ENCODE peak calls at places on chromosome 20, in nine cellular contexts. B, O, Q, H, L, P, D, V and F are unnamed samples.

GRCh38 chr20:42118409-42119125 is 500.4 kb upstream of the CHD6 start:
- DNase-seq in B (no peak), O (no peak), Q (no peak), H (no peak), L (peak), P (no peak), D (no peak), V (no peak), F (no peak)

GRCh38 chr20:62504323-62504722 is 28.5 kb upstream of the GATA5 start:
- DNase-seq in B (no peak), O (no peak), Q (no peak), H (no peak), L (no peak), P (no peak), D (no peak), V (no peak), F (no peak)

GRCh38 chr20:63192721-63193120 is 23.2 kb downstream of the YTHDF1 start:
- DNase-seq in B (no peak), O (no peak), Q (no peak), H (no peak), L (no peak), P (no peak), D (no peak), V (no peak), F (no peak)

GRCh38 chr20:3190681-3191111 is 13.8 kb downstream of the DDRGK1 start:
- DNase-seq in B (no peak), O (no peak), Q (no peak), H (no peak), L (no peak), P (no peak), D (no peak), V (no peak), F (no peak)

GRCh38 chr20:43642548-43642947 is 24.4 kb upstream of the MYBL2 start:
- DNase-seq in B (no peak), O (no peak), Q (no peak), H (no peak), L (no peak), P (no peak), D (no peak), V (no peak), F (no peak)

GRCh38 chr20:23926941-23927872 is 47.7 kb upstream of the CST5 start:
- DNase-seq in B (no peak), O (no peak), Q (no peak), H (no peak), L (no peak), P (no peak), D (no peak), V (no peak), F (no peak)

GRCh38 chr20:62168890-62169435 is 13.9 kb upstream of the MTG2 start:
- DNase-seq in B (no peak), O (no peak), Q (no peak), H (no peak), L (no peak), P (no peak), D (no peak), V (no peak), F (no peak)

GRCh38 chr20:41183831-41184230 is 46.5 kb downstream of the PLCG1 start:
- DNase-seq in B (no peak), O (no peak), Q (no peak), H (peak), L (peak), P (no peak), D (no peak), V (no peak), F (no peak)

GRCh38 chr20:8205996-8206395 is 73.9 kb downstream of the PLCB1 start:
- DNase-seq in B (no peak), O (no peak), Q (no peak), H (no peak), L (no peak), P (no peak), D (no peak), V (no peak), F (no peak)

GRCh38 chr20:33753763-33754162 is 22.0 kb downstream of the ZNF341 start:
- DNase-seq in B (no peak), O (no peak), Q (no peak), H (no peak), L (no peak), P (peak), D (no peak), V (no peak), F (no peak)

GRCh38 chr20:51695574-51696303 is 72.5 kb downstream of the ATP9A start:
- DNase-seq in B (no peak), O (no peak), Q (no peak), H (no peak), L (no peak), P (peak), D (no peak), V (no peak), F (no peak)

GRCh38 chr20:51425347-51426106 is 117.0 kb downstream of the NFATC2 start:
- DNase-seq in B (no peak), O (no peak), Q (no peak), H (no peak), L (no peak), P (no peak), D (no peak), V (no peak), F (no peak)

GRCh38 chr20:13800728-13801134 is 15.9 kb downstream of the NDUFAF5 start:
- DNase-seq in B (peak), O (no peak), Q (peak), H (peak), L (no peak), P (peak), D (peak), V (no peak), F (no peak)

GRCh38 chr20:64102647-64103354 is 4.6 kb downstream of the NPBWR2 start:
- DNase-seq in B (no peak), O (no peak), Q (no peak), H (no peak), L (peak), P (no peak), D (no peak), V (peak), F (no peak)

GRCh38 chr20:60729119-60729900 is 522.8 kb upstream of the CDH4 start:
- DNase-seq in B (no peak), O (no peak), Q (no peak), H (no peak), L (peak), P (no peak), D (no peak), V (no peak), F (no peak)

GRCh38 chr20:24146231-24146634 is 157.7 kb upstream of the GGTLC1 start:
- DNase-seq in B (no peak), O (no peak), Q (no peak), H (no peak), L (no peak), P (no peak), D (no peak), V (no peak), F (no peak)

GRCh38 chr20:33132858-33133615 is 34.9 kb upstream of the BPIFA2 start:
- DNase-seq in B (no peak), O (no peak), Q (no peak), H (no peak), L (peak), P (no peak), D (no peak), V (peak), F (no peak)

GRCh38 chr20:9417665-9418064 is 96.7 kb upstream of the LAMP5 start:
- DNase-seq in B (no peak), O (no peak), Q (no peak), H (no peak), L (no peak), P (peak), D (no peak), V (no peak), F (no peak)

GRCh38 chr20:9035129-9035528 is 33.8 kb upstream of the PLCB4 start:
- DNase-seq in B (no peak), O (no peak), Q (no peak), H (no peak), L (peak), P (peak), D (no peak), V (no peak), F (no peak)

GRCh38 chr20:32651537-32651936 is 22.2 kb downstream of the C20orf203 start:
- DNase-seq in B (no peak), O (no peak), Q (no peak), H (no peak), L (peak), P (no peak), D (no peak), V (no peak), F (no peak)

GRCh38 chr20:64223526-64224067 is 32.0 kb upstream of the PCMTD2 start:
- DNase-seq in B (peak), O (no peak), Q (peak), H (no peak), L (peak), P (peak), D (no peak), V (peak), F (no peak)

GRCh38 chr20:846894-847278 is 13.4 kb downstream of the FAM110A start:
- DNase-seq in B (no peak), O (peak), Q (no peak), H (no peak), L (no peak), P (no peak), D (no peak), V (no peak), F (peak)

GRCh38 chr20:4138056-4138455 is 122.7 kb upstream of the RNF24 start:
- DNase-seq in B (no peak), O (no peak), Q (no peak), H (no peak), L (no peak), P (no peak), D (no peak), V (no peak), F (no peak)

GRCh38 chr20:34195355-34195754 is 45.9 kb upstream of the ASIP start:
- DNase-seq in B (no peak), O (no peak), Q (no peak), H (no peak), L (no peak), P (no peak), D (no peak), V (no peak), F (no peak)

GRCh38 chr20:59831901-59832240 is 101.6 kb downstream of the SYCP2 start:
- DNase-seq in B (no peak), O (no peak), Q (no peak), H (no peak), L (peak), P (no peak), D (no peak), V (no peak), F (no peak)

GRCh38 chr20:33828912-33829560 is 17.9 kb downstream of the CHMP4B start:
- DNase-seq in B (no peak), O (no peak), Q (no peak), H (no peak), L (no peak), P (peak), D (no peak), V (no peak), F (no peak)

GRCh38 chr20:16273812-16274560 is 299.3 kb downstream of the KIF16B start:
- DNase-seq in B (no peak), O (no peak), Q (no peak), H (no peak), L (no peak), P (no peak), D (no peak), V (no peak), F (no peak)

GRCh38 chr20:20212675-20213096 is 155.2 kb upstream of the INSM1 start:
- DNase-seq in B (no peak), O (no peak), Q (no peak), H (no peak), L (no peak), P (no peak), D (no peak), V (no peak), F (no peak)

GRCh38 chr20:36875702-36876472 is at the start of gene TLDC2:
- DNase-seq in B (no peak), O (no peak), Q (no peak), H (no peak), L (no peak), P (no peak), D (no peak), V (no peak), F (no peak)

GRCh38 chr20:62898093-62898964 is 28.0 kb downstream of the DIDO1 start:
- DNase-seq in B (no peak), O (no peak), Q (no peak), H (no peak), L (no peak), P (no peak), D (no peak), V (no peak), F (no peak)

GRCh38 chr20:63881451-63882226 is 13.3 kb upstream of the DNAJC5 start:
- DNase-seq in B (no peak), O (no peak), Q (no peak), H (no peak), L (no peak), P (no peak), D (no peak), V (no peak), F (no peak)

GRCh38 chr20:11332376-11332775 is 585.3 kb upstream of the BTBD3 start:
- DNase-seq in B (no peak), O (no peak), Q (no peak), H (no peak), L (no peak), P (peak), D (no peak), V (no peak), F (no peak)

GRCh38 chr20:2875690-2876203 is 2.5 kb downstream of the PTPRA start:
- DNase-seq in B (no peak), O (no peak), Q (no peak), H (no peak), L (no peak), P (no peak), D (no peak), V (no peak), F (no peak)

GRCh38 chr20:53774487-53775203 is 181.0 kb upstream of the ZNF217 start:
- DNase-seq in B (no peak), O (no peak), Q (no peak), H (no peak), L (no peak), P (peak), D (no peak), V (no peak), F (no peak)

DNA sequence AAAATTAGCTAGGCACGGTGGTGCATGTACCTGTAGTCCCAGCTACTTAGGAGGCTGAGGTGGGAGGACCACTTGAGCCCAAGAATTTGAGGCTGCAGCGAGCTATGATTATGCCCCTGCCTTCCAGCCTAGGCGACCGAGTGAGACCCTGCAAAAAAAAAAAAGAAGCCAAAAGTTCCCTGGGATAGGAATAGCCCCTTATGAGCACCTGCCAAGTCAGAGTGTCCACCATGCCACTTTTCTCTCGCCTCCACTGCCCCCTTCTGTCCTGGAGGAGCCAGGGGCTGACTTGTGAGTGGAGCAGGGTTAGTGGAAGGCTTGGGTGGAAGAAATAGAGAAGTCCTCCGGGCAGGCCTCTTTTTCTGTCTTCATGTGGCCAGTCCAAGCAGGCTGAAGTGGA is 12.1 kb upstream of the DDX27 start:
- DNase-seq in B (no peak), O (no peak), Q (no peak), H (no peak), L (peak), P (no peak), D (no peak), V (no peak), F (peak)
- TF ChIP-seq CTCF in B (no peak), O (no peak), Q (no peak), H (no peak), L (peak), P (no peak), D (no peak), V (no peak), F (peak)

GRCh38 chr20:57709823-57710799 is at the start of gene PMEPA1:
- DNase-seq in B (peak), O (no peak), Q (peak), H (peak), L (peak), P (peak), D (peak), V (peak), F (peak)
- TF ChIP-seq CTCF in B (peak), O (no peak), Q (no peak), H (peak), L (no peak), P (no peak), D (peak), V (no peak), F (no peak)

DNA sequence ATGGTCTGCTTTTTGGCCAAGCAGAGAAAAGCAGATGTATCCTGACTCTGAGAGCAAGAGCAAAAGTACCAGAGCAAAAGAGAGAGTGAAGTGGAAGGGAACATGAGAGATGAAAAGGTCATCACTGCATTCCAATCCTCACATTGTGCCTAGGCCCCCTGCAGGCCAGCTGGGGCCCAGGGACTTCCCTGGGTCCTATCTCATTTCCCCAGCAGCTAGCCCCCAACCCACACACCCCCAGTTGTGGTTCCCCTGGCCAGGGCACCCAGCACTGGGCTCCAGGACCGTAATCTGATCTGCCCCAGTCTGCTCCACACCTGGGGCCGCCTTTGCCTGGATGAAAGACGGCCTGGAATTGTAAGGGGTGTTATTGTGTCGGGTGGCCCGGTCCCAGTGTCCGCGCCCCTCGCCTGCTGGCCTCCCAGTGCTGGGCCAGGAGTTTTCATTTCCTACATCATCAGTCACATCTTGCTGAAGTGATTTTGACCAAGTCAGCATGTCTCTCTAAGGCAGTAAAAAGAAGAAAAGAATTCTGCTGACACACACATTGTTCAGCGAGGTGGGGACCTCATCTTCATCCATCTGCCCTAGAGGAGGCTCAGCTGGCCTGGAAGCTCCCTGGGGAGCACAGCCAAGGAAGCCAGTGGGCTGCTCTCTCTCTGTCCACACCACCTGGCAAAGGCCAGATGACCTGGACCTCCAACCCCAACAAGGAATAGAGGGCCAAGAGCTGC is 3.9 kb upstream of the BMP7 start:
- DNase-seq in B (no peak), O (no peak), Q (no peak), H (no peak), L (peak), P (no peak), D (no peak), V (no peak), F (no peak)
- TF ChIP-seq CTCF in B (no peak), O (no peak), Q (no peak), H (no peak), L (peak), P (no peak), D (no peak), V (no peak), F (no peak)

GRCh38 chr20:18019068-18019467 is 38.6 kb downstream of the OVOL2 start:
- DNase-seq in B (no peak), O (no peak), Q (no peak), H (no peak), L (peak), P (peak), D (no peak), V (no peak), F (peak)
- TF ChIP-seq CTCF in B (no peak), O (peak), Q (no peak), H (no peak), L (peak), P (peak), D (no peak), V (no peak), F (peak)

GRCh38 chr20:6384956-6385355 is 262.1 kb upstream of the FERMT1 start:
- DNase-seq in B (no peak), O (no peak), Q (no peak), H (no peak), L (no peak), P (no peak), D (no peak), V (no peak), F (no peak)

GRCh38 chr20:6384368-6384767 is 261.5 kb upstream of the FERMT1 start:
- DNase-seq in B (no peak), O (no peak), Q (no peak), H (no peak), L (no peak), P (no peak), D (no peak), V (no peak), F (no peak)

DNA sequence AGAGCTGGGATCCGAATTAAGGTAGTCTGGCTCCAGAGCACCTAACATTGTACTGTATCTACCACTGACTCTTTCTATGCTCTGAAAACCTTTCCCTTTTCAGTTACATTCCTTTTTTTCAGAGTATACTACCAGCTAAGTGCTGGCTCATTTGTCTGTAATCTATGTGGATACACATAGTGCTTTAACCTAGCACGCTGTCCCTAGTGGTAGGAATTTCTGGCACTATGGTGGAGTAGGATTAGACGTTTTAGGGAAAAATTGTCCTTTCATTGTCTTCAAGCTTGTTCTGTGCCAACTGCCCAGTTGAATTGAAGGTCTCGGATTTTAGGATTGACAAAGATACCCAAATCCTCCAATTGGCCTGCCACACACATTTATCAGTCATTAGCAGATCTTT is 259.1 kb upstream of the FERMT1 start:
- DNase-seq in B (no peak), O (no peak), Q (no peak), H (no peak), L (peak), P (peak), D (no peak), V (peak), F (no peak)
- TF ChIP-seq CTCF in B (no peak), O (no peak), Q (peak), H (no peak), L (peak), P (peak), D (peak), V (peak), F (no peak)

DNA sequence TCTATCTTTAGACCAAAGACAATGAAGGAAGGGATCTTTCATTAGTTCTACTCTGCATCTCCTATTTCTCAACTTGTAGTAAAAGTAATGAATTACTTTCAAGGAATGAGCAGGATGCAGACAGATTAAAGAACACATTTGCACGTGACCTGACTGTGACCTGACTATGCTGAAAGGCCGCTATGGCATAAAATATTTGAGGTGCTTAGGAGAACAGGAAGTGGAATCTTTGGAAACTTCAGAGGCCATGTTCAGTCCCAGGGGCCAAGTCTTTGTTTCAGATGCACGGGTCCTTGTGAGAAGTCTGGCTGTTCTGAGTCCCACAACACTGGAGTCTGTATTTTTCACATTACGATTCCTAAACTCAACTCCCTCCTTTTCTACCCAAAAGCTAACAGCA is 41.0 kb downstream of the NINL start:
- DNase-seq in B (no peak), O (no peak), Q (no peak), H (no peak), L (no peak), P (no peak), D (no peak), V (no peak), F (no peak)
- TF ChIP-seq CTCF in B (no peak), O (no peak), Q (no peak), H (no peak), L (no peak), P (no peak), D (no peak), V (no peak), F (no peak)